ENCODE peak calls at places on chromosomes 5 and 9, in ten cellular contexts. Q is endothelial cell; Z is HEK293T; P is hypothalamus; M is GM12892; C is NCI-H460; A is NCI-H1417; B is central memory CD8-positive, alpha-beta T cell; T is GM10248; Y is Right ventricle myocardium superior. E is an unnamed sample.

GRCh38 chr9:89576404-89576824 is 28.4 kb upstream of the GADD45G start:
- DNase-seq in M (no peak), T (no peak), Q (no peak), Z (no peak), Y (no peak), B (no peak), C (peak), P (no peak), A (peak), E (no peak)

GRCh38 chr5:31361906-31362900 is 168.7 kb downstream of the CDH6 start:
- DNase-seq in Z (no peak), C (no peak), M (no peak), A (no peak), T (no peak), Y (no peak), Q (no peak), P (no peak), B (no peak), E (no peak)

GRCh38 chr5:50672663-50673062 is 6.2 kb downstream of the PARP8 start:
- DNase-seq in M (no peak), T (no peak), Y (no peak), C (no peak), Q (no peak), P (no peak), A (no peak), Z (no peak), B (no peak), E (no peak)

GRCh38 chr5:168612996-168613395 is 33.8 kb upstream of the PANK3 start:
- DNase-seq in M (no peak), B (no peak), C (no peak), Z (no peak), A (no peak), Y (no peak), T (no peak), P (no peak), Q (no peak), E (no peak)

GRCh38 chr5:73748510-73749410 is 122.8 kb downstream of the ARHGEF28 start:
- DNase-seq in C (no peak), Y (peak), Q (no peak), M (no peak), Z (no peak), P (no peak), A (no peak), T (no peak), B (no peak), E (peak)

GRCh38 chr9:115442054-115442453 is 324.1 kb upstream of the TNC start:
- DNase-seq in Z (no peak), B (no peak), T (no peak), M (no peak), C (no peak), Y (no peak), P (no peak), Q (no peak), A (no peak), E (no peak)

GRCh38 chr5:172403191-172403794 is 51.0 kb downstream of the SH3PXD2B start:
- DNase-seq in Z (peak), Q (peak), C (no peak), B (no peak), T (no peak), A (no peak), M (no peak), P (no peak), Y (peak), E (no peak)

GRCh38 chr9:101119206-101119819 is 90.8 kb downstream of the PLPPR1 start:
- DNase-seq in C (peak), Y (peak), Q (peak), B (no peak), Z (peak), M (no peak), T (peak), A (peak), P (no peak), E (peak)

GRCh38 chr9:72485821-72486605 is 35.4 kb upstream of the TMC1 start:
- DNase-seq in B (no peak), M (no peak), P (no peak), C (no peak), Y (no peak), A (no peak), Q (no peak), T (no peak), Z (no peak), E (no peak)

GRCh38 chr5:117533792-117534191 is 959.2 kb upstream of the SEMA6A start:
- DNase-seq in A (no peak), B (no peak), C (no peak), P (no peak), Q (no peak), Z (no peak), M (no peak), T (no peak), Y (no peak), E (no peak)

GRCh38 chr5:111602817-111603445 is 90.6 kb upstream of the STARD4 start:
- DNase-seq in M (no peak), Z (no peak), T (no peak), Q (no peak), Y (no peak), A (no peak), B (no peak), P (no peak), C (no peak), E (no peak)

GRCh38 chr5:158514353-158514960 is 585.3 kb downstream of the EBF1 start:
- DNase-seq in P (no peak), C (no peak), Z (no peak), T (no peak), Q (no peak), B (no peak), Y (no peak), M (no peak), A (no peak), E (no peak)

GRCh38 chr9:14865206-14865605 is 45.0 kb downstream of the FREM1 start:
- DNase-seq in A (peak), T (no peak), Q (no peak), B (no peak), C (no peak), P (no peak), Z (no peak), M (no peak), Y (no peak), E (no peak)

GRCh38 chr5:180213256-180213600 is 4.2 kb upstream of the RASGEF1C start:
- DNase-seq in Y (no peak), Z (no peak), Q (no peak), M (no peak), T (no peak), B (no peak), P (no peak), C (no peak), A (no peak), E (no peak)

GRCh38 chr5:595285-595684 is 16.9 kb upstream of the CEP72 start:
- DNase-seq in P (no peak), Q (no peak), A (no peak), C (no peak), T (no peak), M (no peak), B (no peak), Y (no peak), Z (no peak), E (no peak)

GRCh38 chr5:110096419-110096818 is 406.7 kb downstream of the MAN2A1 start:
- DNase-seq in A (no peak), M (no peak), Y (no peak), P (no peak), Z (no peak), B (no peak), Q (no peak), T (no peak), C (no peak), E (no peak)

GRCh38 chr9:112048924-112049785 is 125.9 kb downstream of the SUSD1 start:
- DNase-seq in C (no peak), Q (no peak), A (no peak), T (no peak), Z (no peak), M (no peak), B (no peak), Y (no peak), P (no peak), E (no peak)

GRCh38 chr9:111601237-111602018 is 2.0 kb upstream of the PTGR1 start:
- DNase-seq in Z (no peak), M (no peak), A (no peak), C (peak), T (no peak), B (no peak), P (no peak), Y (no peak), Q (no peak), E (no peak)

GRCh38 chr9:99400184-99400731 is 178.2 kb downstream of the SEC61B start:
- DNase-seq in Y (peak), Z (no peak), A (no peak), Q (no peak), T (no peak), B (no peak), C (no peak), P (no peak), M (no peak), E (peak)

GRCh38 chr9:107949058-107949457 is 459.5 kb upstream of the KLF4 start:
- DNase-seq in Q (no peak), B (no peak), M (no peak), C (no peak), Y (no peak), A (no peak), Z (no peak), P (no peak), T (no peak), E (no peak)

GRCh38 chr5:132591140-132591539 is 34.4 kb downstream of the RAD50 start:
- DNase-seq in P (no peak), C (no peak), M (no peak), A (no peak), T (peak), Y (no peak), Z (no peak), Q (no peak), B (no peak), E (no peak)

GRCh38 chr9:80995759-80996158 is 693.6 kb downstream of the TLE1 start:
- DNase-seq in C (no peak), A (no peak), Y (no peak), B (no peak), T (no peak), P (no peak), Q (no peak), Z (no peak), M (no peak), E (no peak)

GRCh38 chr5:55230086-55230629 is 3.0 kb upstream of the MCIDAS start:
- DNase-seq in Y (no peak), T (no peak), B (no peak), P (no peak), A (no peak), Q (no peak), C (no peak), M (no peak), Z (no peak), E (no peak)

GRCh38 chr5:14184725-14185124 is 41.6 kb downstream of the TRIO start:
- DNase-seq in P (no peak), A (no peak), Z (no peak), C (no peak), M (no peak), T (no peak), Q (no peak), B (no peak), Y (no peak), E (no peak)